ENCODE peak calls at places on chromosomes 13 and 19, in five cellular contexts. W is T-helper 9 cell, U is T-helper 17 cell, Y is HFFc6, O is iPS-NIHi11. T is an unnamed sample.

GRCh38 chr13:109447667-109448066 is 338.7 kb downstream of the IRS2 start:
- DNase-seq in O (no peak), U (no peak), W (no peak), Y (no peak), T (no peak)

GRCh38 chr13:91817250-91817649 is 418.8 kb downstream of the GPC5 start:
- DNase-seq in O (no peak), W (no peak), Y (no peak), U (no peak), T (peak)

GRCh38 chr13:100892981-100893380 is 218.4 kb upstream of the TMTC4 start:
- DNase-seq in O (no peak), W (no peak), Y (no peak), U (no peak), T (no peak)

GRCh38 chr13:99087954-99088491 is 110.2 kb upstream of the DOCK9 start:
- DNase-seq in O (no peak), W (peak), U (peak), Y (no peak), T (no peak)

GRCh38 chr19:14162871-14163297 is 26.5 kb upstream of the ASF1B start:
- DNase-seq in O (no peak), Y (no peak), W (no peak), U (no peak), T (no peak)

GRCh38 chr13:65532231-65532630 is 1697.9 kb downstream of the PCDH9 start:
- DNase-seq in O (no peak), Y (no peak), U (no peak), W (no peak), T (no peak)

GRCh38 chr13:32581177-32581786 is 5.0 kb upstream of the PDS5B start:
- DNase-seq in O (no peak), Y (peak), W (no peak), U (no peak), T (no peak)

GRCh38 chr13:33052446-33052845 is 36.2 kb downstream of the KL start:
- DNase-seq in O (no peak), W (no peak), U (no peak), Y (peak), T (no peak)

GRCh38 chr13:72463561-72463960 is 263.9 kb downstream of the MZT1 start:
- DNase-seq in W (no peak), Y (no peak), U (no peak), O (no peak), T (no peak)

GRCh38 chr19:2095338-2095938 is 688 bp downstream of the MOB3A start:
- DNase-seq in U (no peak), O (no peak), Y (no peak), W (no peak), T (no peak)

T was measured in H4.